ENCODE peak calls at places on chromosomes 13 and 19, in six cellular contexts. One of them, this sample, is unnamed.

GRCh38 chr13:70183041-70183440 is 74.8 kb upstream of the KLHL1 start:
- DNase-seq in esophagus squamous epithelium: no peak
- DNase-seq in fibroblast of the aortic adventitia: no peak
- DNase-seq in neural progenitor cell: no peak
- DNase-seq in GM23248: no peak
- DNase-seq in A549: no peak
- DNase-seq in this sample: no peak

GRCh38 chr13:22126433-22127021 is 455.7 kb downstream of the FGF9 start:
- DNase-seq in esophagus squamous epithelium: no peak
- DNase-seq in fibroblast of the aortic adventitia: no peak
- DNase-seq in neural progenitor cell: no peak
- DNase-seq in GM23248: no peak
- DNase-seq in A549: no peak
- DNase-seq in this sample: no peak

GRCh38 chr19:33302974-33303790 is 848 bp upstream of the CEBPA start:
- DNase-seq in esophagus squamous epithelium: no peak
- DNase-seq in fibroblast of the aortic adventitia: peak; percentile 57
- DNase-seq in neural progenitor cell: peak; percentile 84
- DNase-seq in GM23248: peak; percentile 78
- DNase-seq in A549: peak; percentile 66
- DNase-seq in this sample: no peak

GRCh38 chr19:30897034-30897433 is 452.2 kb downstream of the TSHZ3 start:
- DNase-seq in esophagus squamous epithelium: no peak
- DNase-seq in fibroblast of the aortic adventitia: no peak
- DNase-seq in neural progenitor cell: no peak
- DNase-seq in GM23248: no peak
- DNase-seq in A549: no peak
- DNase-seq in this sample: no peak

GRCh38 chr19:12611361-12611699 is 610 bp downstream of the ZNF791 start:
- DNase-seq in esophagus squamous epithelium: peak; percentile 3
- DNase-seq in fibroblast of the aortic adventitia: peak; percentile 78
- DNase-seq in neural progenitor cell: peak; percentile 82
- DNase-seq in GM23248: peak; percentile 95
- DNase-seq in A549: peak; percentile 60
- DNase-seq in this sample: no peak

GRCh38 chr19:43570174-43570791 is 5.0 kb downstream of the XRCC1 start:
- DNase-seq in esophagus squamous epithelium: no peak
- DNase-seq in fibroblast of the aortic adventitia: no peak
- DNase-seq in neural progenitor cell: no peak
- DNase-seq in GM23248: peak; percentile 21
- DNase-seq in A549: no peak
- DNase-seq in this sample: no peak

GRCh38 chr13:74061939-74062595 is 72.1 kb downstream of the KLF12 start:
- DNase-seq in esophagus squamous epithelium: no peak
- DNase-seq in fibroblast of the aortic adventitia: peak; percentile 67
- DNase-seq in neural progenitor cell: no peak
- DNase-seq in GM23248: peak; percentile 59
- DNase-seq in A549: no peak
- DNase-seq in this sample: peak; percentile 23

GRCh38 chr13:51027644-51028043 is 83.4 kb downstream of the C13orf42 start:
- DNase-seq in esophagus squamous epithelium: no peak
- DNase-seq in fibroblast of the aortic adventitia: no peak
- DNase-seq in neural progenitor cell: no peak
- DNase-seq in GM23248: no peak
- DNase-seq in A549: no peak
- DNase-seq in this sample: no peak

GRCh38 chr13:111429064-111429558 is 108.7 kb downstream of the TEX29 start:
- DNase-seq in esophagus squamous epithelium: no peak
- DNase-seq in fibroblast of the aortic adventitia: peak; percentile 4
- DNase-seq in neural progenitor cell: peak; percentile 69
- DNase-seq in GM23248: peak; percentile 54
- DNase-seq in A549: peak; percentile 48
- DNase-seq in this sample: no peak

GRCh38 chr19:14472202-14472961 is 2.8 kb downstream of the PTGER1 start:
- DNase-seq in esophagus squamous epithelium: no peak
- DNase-seq in fibroblast of the aortic adventitia: peak; percentile 47
- DNase-seq in neural progenitor cell: peak; percentile 88
- DNase-seq in GM23248: peak; percentile 78
- DNase-seq in A549: peak; percentile 57
- DNase-seq in this sample: no peak

GRCh38 chr19:18533058-18533457 is 10.3 kb downstream of the FKBP8 start:
- DNase-seq in esophagus squamous epithelium: no peak
- DNase-seq in fibroblast of the aortic adventitia: no peak
- DNase-seq in neural progenitor cell: no peak
- DNase-seq in GM23248: no peak
- DNase-seq in A549: no peak
- DNase-seq in this sample: no peak

GRCh38 chr19:18020212-18021067 is 12.5 kb downstream of the ARRDC2 start:
- DNase-seq in esophagus squamous epithelium: no peak
- DNase-seq in fibroblast of the aortic adventitia: no peak
- DNase-seq in neural progenitor cell: no peak
- DNase-seq in GM23248: peak; percentile 80
- DNase-seq in A549: no peak
- DNase-seq in this sample: no peak

GRCh38 chr19:18074192-18074591 is 12.5 kb downstream of the IL12RB1 start:
- DNase-seq in esophagus squamous epithelium: no peak
- DNase-seq in fibroblast of the aortic adventitia: no peak
- DNase-seq in neural progenitor cell: no peak
- DNase-seq in GM23248: no peak
- DNase-seq in A549: no peak
- DNase-seq in this sample: no peak

GRCh38 chr13:49569993-49570689 is 15.2 kb downstream of the RCBTB1 start:
- DNase-seq in esophagus squamous epithelium: no peak
- DNase-seq in fibroblast of the aortic adventitia: no peak
- DNase-seq in neural progenitor cell: no peak
- DNase-seq in GM23248: peak; percentile 3
- DNase-seq in A549: no peak
- DNase-seq in this sample: no peak

GRCh38 chr13:55244991-55245644 is 1895.6 kb upstream of the PRR20A start:
- DNase-seq in esophagus squamous epithelium: no peak
- DNase-seq in fibroblast of the aortic adventitia: no peak
- DNase-seq in neural progenitor cell: peak; percentile 70
- DNase-seq in GM23248: no peak
- DNase-seq in A549: no peak
- DNase-seq in this sample: no peak

GRCh38 chr13:79432992-79433391 is 26.9 kb upstream of the RBM26 start:
- DNase-seq in esophagus squamous epithelium: no peak
- DNase-seq in fibroblast of the aortic adventitia: no peak
- DNase-seq in neural progenitor cell: no peak
- DNase-seq in GM23248: no peak
- DNase-seq in A549: no peak
- DNase-seq in this sample: no peak

GRCh38 chr19:18710186-18710585 is 26.7 kb downstream of the CRTC1 start:
- DNase-seq in esophagus squamous epithelium: no peak
- DNase-seq in fibroblast of the aortic adventitia: no peak
- DNase-seq in neural progenitor cell: no peak
- DNase-seq in GM23248: no peak
- DNase-seq in A549: no peak
- DNase-seq in this sample: no peak

GRCh38 chr13:39037410-39037879 is 444 bp downstream of the PROSER1 start:
- DNase-seq in esophagus squamous epithelium: no peak
- DNase-seq in fibroblast of the aortic adventitia: no peak
- DNase-seq in neural progenitor cell: no peak
- DNase-seq in GM23248: peak; percentile 57
- DNase-seq in A549: no peak
- DNase-seq in this sample: no peak

GRCh38 chr13:77222909-77223308 is 104.0 kb downstream of the MYCBP2 start:
- DNase-seq in esophagus squamous epithelium: no peak
- DNase-seq in fibroblast of the aortic adventitia: no peak
- DNase-seq in neural progenitor cell: no peak
- DNase-seq in GM23248: no peak
- DNase-seq in A549: no peak
- DNase-seq in this sample: no peak

GRCh38 chr13:52010890-52011689 is at the start of gene ATP7B:
- DNase-seq in esophagus squamous epithelium: no peak
- DNase-seq in fibroblast of the aortic adventitia: no peak
- DNase-seq in neural progenitor cell: peak; percentile 78
- DNase-seq in GM23248: peak; percentile 42
- DNase-seq in A549: peak; percentile 31
- DNase-seq in this sample: no peak

GRCh38 chr19:33143897-33144405 is 12.0 kb downstream of the WDR88 start:
- DNase-seq in esophagus squamous epithelium: no peak
- DNase-seq in fibroblast of the aortic adventitia: peak; percentile 72
- DNase-seq in neural progenitor cell: peak; percentile 79
- DNase-seq in GM23248: peak; percentile 76
- DNase-seq in A549: peak; percentile 98
- DNase-seq in this sample: no peak

GRCh38 chr19:49615861-49616260 is 24.1 kb downstream of the RRAS start:
- DNase-seq in esophagus squamous epithelium: no peak
- DNase-seq in fibroblast of the aortic adventitia: no peak
- DNase-seq in neural progenitor cell: no peak
- DNase-seq in GM23248: no peak
- DNase-seq in A549: no peak
- DNase-seq in this sample: no peak

GRCh38 chr13:75197803-75198202 is 284.2 kb downstream of the TBC1D4 start:
- DNase-seq in esophagus squamous epithelium: no peak
- DNase-seq in fibroblast of the aortic adventitia: no peak
- DNase-seq in neural progenitor cell: no peak
- DNase-seq in GM23248: no peak
- DNase-seq in A549: no peak
- DNase-seq in this sample: no peak

GRCh38 chr19:54462072-54462712 is 1.4 kb downstream of the LENG9 start:
- DNase-seq in esophagus squamous epithelium: no peak
- DNase-seq in fibroblast of the aortic adventitia: no peak
- DNase-seq in neural progenitor cell: no peak
- DNase-seq in GM23248: peak; percentile 51
- DNase-seq in A549: no peak
- DNase-seq in this sample: no peak

DNA sequence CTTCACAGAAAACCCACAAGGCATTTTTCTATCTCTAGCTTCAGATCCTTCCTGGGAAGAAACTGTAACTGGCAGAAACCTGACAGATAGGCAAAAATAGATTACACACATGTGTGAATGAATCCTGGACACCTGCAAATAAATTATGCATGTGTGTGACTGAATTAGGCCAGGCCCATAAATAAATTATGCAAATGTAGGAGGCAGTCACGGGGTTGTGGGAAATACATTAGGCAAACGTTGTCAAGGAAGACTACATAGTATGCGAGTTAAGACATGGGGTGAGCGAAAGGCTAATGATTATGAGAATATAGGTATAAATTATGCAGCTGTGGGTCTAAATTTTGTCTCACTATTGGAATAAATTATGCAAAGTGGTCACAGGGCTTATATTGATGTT is 7.1 kb downstream of the SLC8A2 start:
- DNase-seq in esophagus squamous epithelium: no peak
- DNase-seq in fibroblast of the aortic adventitia: no peak
- DNase-seq in neural progenitor cell: no peak
- DNase-seq in GM23248: no peak
- DNase-seq in A549: no peak
- DNase-seq in this sample: no peak
- H3K4me3 ChIP-seq in esophagus squamous epithelium: no peak overlapping the region
- H3K4me3 ChIP-seq in fibroblast of the aortic adventitia: no peak overlapping the region
- H3K4me3 ChIP-seq in neural progenitor cell: no peak overlapping the region
- H3K4me3 ChIP-seq in GM23248: no peak overlapping the region
- H3K4me3 ChIP-seq in A549: no peak overlapping the region
- H3K4me3 ChIP-seq in this sample: no peak overlapping the region

GRCh38 chr13:43573787-43574562 is 212.8 kb downstream of the ENOX1 start:
- DNase-seq in esophagus squamous epithelium: no peak
- DNase-seq in fibroblast of the aortic adventitia: no peak
- DNase-seq in neural progenitor cell: no peak
- DNase-seq in GM23248: no peak
- DNase-seq in A549: no peak
- DNase-seq in this sample: no peak
- H3K4me3 ChIP-seq in esophagus squamous epithelium: no peak overlapping the region
- H3K4me3 ChIP-seq in fibroblast of the aortic adventitia: no peak overlapping the region
- H3K4me3 ChIP-seq in neural progenitor cell: no peak overlapping the region
- H3K4me3 ChIP-seq in GM23248: no peak overlapping the region
- H3K4me3 ChIP-seq in A549: no peak overlapping the region
- H3K4me3 ChIP-seq in this sample: no peak overlapping the region

GRCh38 chr19:4278460-4278901 is 585 bp upstream of the SHD start:
- DNase-seq in esophagus squamous epithelium: no peak
- DNase-seq in fibroblast of the aortic adventitia: no peak
- DNase-seq in neural progenitor cell: peak; percentile 47
- DNase-seq in GM23248: no peak
- DNase-seq in A549: no peak
- DNase-seq in this sample: no peak
- H3K4me3 ChIP-seq in esophagus squamous epithelium: no peak overlapping the region
- H3K4me3 ChIP-seq in fibroblast of the aortic adventitia: no peak overlapping the region
- H3K4me3 ChIP-seq in neural progenitor cell: peak overlapping the region; percentile 67
- H3K4me3 ChIP-seq in GM23248: no peak overlapping the region
- H3K4me3 ChIP-seq in A549: no peak overlapping the region
- H3K4me3 ChIP-seq in this sample: no peak overlapping the region

DNA sequence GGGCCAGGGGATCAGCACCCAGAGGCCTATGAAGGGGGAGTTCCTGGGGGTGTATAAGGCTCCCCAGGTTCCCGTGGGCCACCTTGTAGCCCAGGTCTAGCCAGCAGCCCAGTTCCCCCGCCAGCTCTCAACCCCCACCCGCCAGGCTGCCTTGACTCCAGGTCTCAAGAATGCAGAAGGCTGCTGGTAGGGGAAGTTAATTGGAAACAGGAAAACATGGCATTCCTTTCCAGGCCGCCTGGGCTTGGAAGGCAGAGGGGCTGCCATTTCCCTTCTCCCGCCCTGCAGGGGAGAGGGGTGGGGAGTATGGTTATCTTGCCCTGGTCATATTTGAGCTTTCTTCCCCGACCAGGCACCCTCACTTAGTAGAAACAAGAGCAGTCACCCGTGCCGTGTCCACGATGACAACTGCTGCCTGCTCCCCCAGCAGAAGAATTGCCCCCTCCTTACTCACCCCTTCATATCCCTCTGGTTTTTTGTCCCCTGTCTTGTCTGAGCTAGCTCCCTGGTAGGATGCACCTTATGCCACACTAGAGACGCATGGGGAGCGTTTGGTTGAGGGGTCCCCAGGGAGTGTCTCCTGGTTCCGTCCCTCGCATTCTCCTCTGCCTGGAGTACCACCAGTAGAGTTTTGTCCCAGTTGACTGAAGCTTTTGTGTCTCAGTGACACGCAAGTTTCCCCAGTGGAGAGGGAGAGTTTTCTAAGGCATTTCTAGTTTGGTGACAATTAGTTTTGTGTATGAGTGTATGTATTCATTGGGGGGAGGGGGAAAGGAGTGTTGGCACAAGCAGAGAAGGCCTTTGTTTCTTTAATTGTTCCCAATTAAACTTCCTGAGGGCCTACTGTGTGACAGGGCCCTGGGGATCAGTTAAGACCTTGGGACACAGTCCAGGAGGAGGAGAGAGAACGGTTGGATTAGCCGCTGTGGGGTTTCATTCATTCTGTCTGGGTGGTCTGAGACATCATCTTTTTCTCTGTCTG is 4.5 kb downstream of the BICRA start:
- DNase-seq in esophagus squamous epithelium: no peak
- DNase-seq in fibroblast of the aortic adventitia: peak; percentile 83
- DNase-seq in neural progenitor cell: peak; percentile 85
- DNase-seq in GM23248: peak; percentile 88
- DNase-seq in A549: no peak
- DNase-seq in this sample: no peak
- H3K4me3 ChIP-seq in esophagus squamous epithelium: no peak overlapping the region
- H3K4me3 ChIP-seq in fibroblast of the aortic adventitia: no peak overlapping the region
- H3K4me3 ChIP-seq in neural progenitor cell: peak overlapping the region; percentile 4
- H3K4me3 ChIP-seq in GM23248: peak overlapping the region; percentile 46
- H3K4me3 ChIP-seq in A549: no peak overlapping the region
- H3K4me3 ChIP-seq in this sample: peak overlapping the region; percentile 29